ENCODE peak calls at places on chromosomes 3 and 15, in eight cellular contexts. I, R, T, P, W, O, M and A are unnamed samples.

GRCh38 chr15:100335335-100335999 is 6.3 kb downstream of the ADAMTS17 start:
- DNase-seq in O (no peak), I (no peak), R (no peak), T (no peak), P (no peak), M (no peak), W (no peak), A (no peak)

GRCh38 chr3:175434591-175434990 is 575.5 kb downstream of the NAALADL2 start:
- DNase-seq in T (no peak), P (no peak), M (no peak), R (no peak), O (no peak), W (no peak), I (no peak), A (no peak)

GRCh38 chr15:57213783-57214366 is 162.4 kb upstream of the CGNL1 start:
- DNase-seq in I (no peak), O (no peak), T (peak; percentile 63), R (no peak), P (peak; percentile 79), M (peak; percentile 9), W (peak; percentile 48), A (no peak)

GRCh38 chr3:66989860-66990696 is 8.0 kb upstream of the KBTBD8 start:
- DNase-seq in R (no peak), T (peak; percentile 39), O (no peak), P (peak; percentile 4), W (no peak), M (no peak), I (no peak), A (no peak)

GRCh38 chr15:53251998-53252397 is 461.9 kb upstream of the ONECUT1 start:
- DNase-seq in T (no peak), I (no peak), M (no peak), W (no peak), P (no peak), O (no peak), R (no peak), A (no peak)

GRCh38 chr15:69577397-69577796 is 124.8 kb downstream of the RPLP1 start:
- DNase-seq in I (no peak), O (no peak), R (no peak), T (no peak), M (no peak), W (no peak), P (no peak), A (no peak)

GRCh38 chr15:92315144-92315543 is 78.5 kb upstream of the ST8SIA2 start:
- DNase-seq in O (no peak), I (no peak), P (no peak), T (no peak), W (no peak), M (no peak), R (no peak), A (no peak)

GRCh38 chr3:17183951-17184550 is 299.3 kb downstream of the PLCL2 start:
- DNase-seq in W (peak; percentile 43), M (no peak), O (peak; percentile 33), P (peak; percentile 44), R (no peak), I (peak; percentile 48), T (no peak), A (peak; percentile 16)

GRCh38 chr3:150875548-150875947 is 29.7 kb downstream of the MINDY4B start:
- DNase-seq in M (no peak), P (no peak), I (no peak), W (no peak), T (no peak), R (no peak), O (no peak), A (no peak)

GRCh38 chr15:72184165-72184811 is 13.3 kb downstream of the GRAMD2A start:
- DNase-seq in P (peak; percentile 39), M (no peak), I (no peak), W (no peak), R (no peak), T (peak; percentile 62), O (no peak), A (no peak)

GRCh38 chr3:169575381-169575780 is 88.1 kb downstream of the MECOM start:
- DNase-seq in T (peak; percentile 39), O (peak; percentile 13), M (peak; percentile 24), I (peak; percentile 12), R (no peak), W (no peak), P (peak; percentile 50), A (no peak)

GRCh38 chr15:55782901-55783300 is 39.9 kb upstream of the PRTG start:
- DNase-seq in T (no peak), P (no peak), O (no peak), W (no peak), I (no peak), M (no peak), R (no peak), A (no peak)

GRCh38 chr15:79535536-79535935 is 103.4 kb downstream of the MINAR1 start:
- DNase-seq in R (no peak), O (no peak), T (no peak), W (no peak), I (no peak), P (no peak), M (no peak), A (no peak)

GRCh38 chr3:192772495-192772894 is 45.2 kb upstream of the FGF12 start:
- DNase-seq in T (peak; percentile 52), O (no peak), M (peak; percentile 44), P (peak; percentile 25), W (no peak), R (no peak), I (no peak), A (peak; percentile 20)

GRCh38 chr3:193963808-193964516 is 172.0 kb upstream of the HES1 start:
- DNase-seq in I (no peak), O (no peak), P (no peak), T (no peak), W (no peak), R (no peak), M (no peak), A (no peak)

GRCh38 chr15:31347067-31347975 is 20.7 kb downstream of the KLF13 start:
- DNase-seq in I (no peak), M (no peak), O (no peak), T (no peak), W (no peak), R (no peak), P (no peak), A (no peak)

DNA sequence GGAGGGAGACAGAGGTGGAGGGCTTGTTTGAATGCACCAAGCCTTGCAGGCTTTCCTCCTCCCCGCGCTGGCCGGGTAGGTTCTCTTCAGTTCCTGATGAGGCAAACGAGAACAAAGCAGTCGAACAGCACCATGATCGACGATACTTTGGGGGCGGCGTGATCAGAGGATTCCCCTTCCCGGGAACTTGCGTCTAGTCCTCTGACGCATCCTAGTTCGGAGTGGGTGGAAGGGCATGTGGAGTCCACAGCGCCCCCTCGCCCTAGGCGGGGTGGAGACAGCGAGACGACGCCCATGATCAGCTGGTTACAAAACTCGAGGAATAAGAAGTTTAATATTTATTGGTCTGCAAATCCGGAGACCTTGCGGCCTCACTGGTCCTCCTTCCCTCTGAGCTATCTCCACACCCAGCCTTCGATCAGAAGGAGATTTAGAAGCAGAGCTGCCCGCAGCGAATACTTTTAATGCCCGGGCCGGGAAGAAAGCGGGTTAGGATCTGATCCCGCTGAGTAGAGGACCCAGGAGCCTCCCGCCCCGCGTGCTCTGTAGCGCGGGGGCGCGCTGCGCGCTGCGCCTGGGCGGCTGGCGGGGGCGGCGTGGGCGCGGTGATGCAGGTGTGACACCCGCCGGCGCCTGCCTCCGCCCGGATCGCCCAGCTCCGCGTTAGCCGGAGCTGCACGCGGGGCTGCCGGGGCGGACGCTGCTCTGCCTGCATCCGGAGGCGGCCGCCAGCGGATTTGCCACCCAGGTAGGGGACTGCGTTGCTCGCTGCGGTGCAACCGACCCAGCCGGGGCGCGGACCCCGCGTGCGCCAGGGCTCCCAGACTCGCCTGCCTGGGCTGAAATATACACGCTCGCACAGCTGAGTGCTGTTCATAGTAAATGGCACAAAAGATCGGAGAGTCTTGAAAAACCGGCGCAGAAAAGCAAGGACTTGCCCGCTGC is at the start of gene SV2B:
- DNase-seq in M (peak; percentile 38), I (no peak), R (no peak), T (no peak), W (peak; percentile 26), O (peak; percentile 17), P (peak; percentile 35), A (no peak)
- H3K4me3 ChIP-seq in M (peak within 1 kb of the TSS; percentile 46), I (peak within 1 kb of the TSS; percentile 26), R (peak within 1 kb of the TSS; percentile 7), T (no peak within 1 kb of the TSS), W (peak within 1 kb of the TSS; percentile 45), O (peak within 1 kb of the TSS; percentile 54), P (peak within 1 kb of the TSS; percentile 37), A (peak within 1 kb of the TSS; percentile 27)

GRCh38 chr3:124774305-124774673 is 44.0 kb downstream of the UMPS start:
- DNase-seq in P (peak; percentile 85), W (peak; percentile 70), T (peak; percentile 78), M (peak; percentile 50), I (no peak), O (no peak), R (peak; percentile 57), A (no peak)
- H3K4me3 ChIP-seq in P (no peak overlapping the region), W (no peak overlapping the region), T (no peak overlapping the region), M (no peak overlapping the region), I (no peak overlapping the region), O (no peak overlapping the region), R (no peak overlapping the region), A (no peak overlapping the region)

GRCh38 chr3:182972387-182972786 is 8.0 kb downstream of the DCUN1D1 start:
- DNase-seq in R (no peak), P (no peak), I (no peak), T (no peak), O (no peak), W (no peak), M (no peak), A (no peak)
- H3K4me3 ChIP-seq in R (no peak overlapping the region), P (no peak overlapping the region), I (no peak overlapping the region), T (no peak overlapping the region), O (no peak overlapping the region), W (no peak overlapping the region), M (no peak overlapping the region), A (no peak overlapping the region)

GRCh38 chr15:65918936-65919335 is 49.6 kb downstream of the RAB11A start:
- DNase-seq in I (no peak), R (no peak), O (no peak), M (no peak), P (no peak), T (no peak), W (no peak), A (no peak)

GRCh38 chr15:65919353-65919752 is 50.1 kb downstream of the RAB11A start:
- DNase-seq in R (no peak), M (no peak), T (no peak), P (no peak), I (no peak), W (no peak), O (no peak), A (no peak)

GRCh38 chr15:65917407-65917756 is 48.1 kb downstream of the RAB11A start:
- DNase-seq in I (no peak), P (no peak), T (no peak), R (no peak), W (no peak), M (no peak), O (no peak), A (no peak)

GRCh38 chr15:65917936-65918335 is 48.6 kb downstream of the RAB11A start:
- DNase-seq in W (no peak), I (no peak), R (no peak), O (no peak), M (no peak), T (no peak), P (no peak), A (no peak)

DNA sequence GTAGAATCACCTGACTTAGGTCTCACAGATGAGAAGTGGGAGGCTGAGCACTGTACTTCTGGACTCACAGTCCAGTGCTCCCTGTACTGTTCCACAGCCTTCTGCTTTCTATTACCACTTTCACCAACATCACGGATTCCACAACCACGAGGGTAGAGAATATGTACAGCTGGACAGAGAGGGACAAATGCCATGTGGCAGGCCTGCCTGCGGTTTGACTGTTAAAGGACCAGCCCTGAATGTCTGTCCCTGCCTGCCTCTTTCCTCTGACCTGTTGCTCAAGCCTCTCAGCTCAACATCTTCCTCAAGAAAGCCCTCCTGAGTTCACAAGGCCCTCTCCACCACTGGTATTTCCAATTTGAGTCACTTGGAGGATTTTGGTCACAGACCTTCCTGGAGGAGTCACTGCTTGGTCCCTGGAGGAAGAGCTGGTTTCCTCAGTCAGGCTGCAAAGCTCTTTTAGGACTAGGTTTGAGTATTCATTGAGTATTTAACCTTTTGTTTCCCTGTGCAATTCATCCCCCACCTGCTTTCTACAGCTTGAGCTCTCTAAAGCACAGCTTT is 49.1 kb downstream of the RAB11A start:
- DNase-seq in P (no peak), T (no peak), M (no peak), I (no peak), R (no peak), W (no peak), O (no peak), A (no peak)
- H3K4me3 ChIP-seq in P (no peak overlapping the region), T (no peak overlapping the region), M (no peak overlapping the region), I (no peak overlapping the region), R (no peak overlapping the region), W (no peak overlapping the region), O (no peak overlapping the region), A (no peak overlapping the region)